ENCODE peak calls at places on chromosome 5, in ten cellular contexts. One of them, this sample, is unnamed.

GRCh38 chr5:130104895-130105684 is 200.8 kb downstream of the CHSY3 start:
- DNase-seq in heart right ventricle: no peak
- DNase-seq in right cardiac atrium: no peak
- DNase-seq in substantia nigra: no peak
- DNase-seq in AG04450: no peak
- DNase-seq in hepatocyte: no peak
- DNase-seq in CD4-positive, alpha-beta T cell: no peak
- DNase-seq in cardiac muscle cell: no peak
- DNase-seq in esophagus muscularis mucosa: no peak
- DNase-seq in aorta: no peak
- DNase-seq in this sample: no peak

GRCh38 chr5:139391570-139392323 is 2.0 kb upstream of the MZB1 start:
- DNase-seq in heart right ventricle: no peak
- DNase-seq in right cardiac atrium: no peak
- DNase-seq in substantia nigra: no peak
- DNase-seq in AG04450: no peak
- DNase-seq in hepatocyte: no peak
- DNase-seq in CD4-positive, alpha-beta T cell: no peak
- DNase-seq in cardiac muscle cell: no peak
- DNase-seq in esophagus muscularis mucosa: no peak
- DNase-seq in aorta: no peak
- DNase-seq in this sample: no peak

GRCh38 chr5:20087299-20087698 is 99.3 kb upstream of the CDH18 start:
- DNase-seq in heart right ventricle: no peak
- DNase-seq in right cardiac atrium: no peak
- DNase-seq in substantia nigra: no peak
- DNase-seq in AG04450: no peak
- DNase-seq in hepatocyte: no peak
- DNase-seq in CD4-positive, alpha-beta T cell: no peak
- DNase-seq in cardiac muscle cell: no peak
- DNase-seq in esophagus muscularis mucosa: no peak
- DNase-seq in aorta: no peak
- DNase-seq in this sample: no peak

GRCh38 chr5:107671742-107672211 is 1.0 kb upstream of the EFNA5 start:
- DNase-seq in heart right ventricle: no peak
- DNase-seq in right cardiac atrium: peak; percentile 75
- DNase-seq in substantia nigra: no peak
- DNase-seq in AG04450: no peak
- DNase-seq in hepatocyte: peak; percentile 62
- DNase-seq in CD4-positive, alpha-beta T cell: no peak
- DNase-seq in cardiac muscle cell: peak; percentile 29
- DNase-seq in esophagus muscularis mucosa: no peak
- DNase-seq in aorta: no peak
- DNase-seq in this sample: no peak

GRCh38 chr5:93890657-93891056 is 149.3 kb upstream of the POU5F2 start:
- DNase-seq in heart right ventricle: no peak
- DNase-seq in right cardiac atrium: no peak
- DNase-seq in substantia nigra: no peak
- DNase-seq in AG04450: no peak
- DNase-seq in hepatocyte: peak; percentile 14
- DNase-seq in CD4-positive, alpha-beta T cell: no peak
- DNase-seq in cardiac muscle cell: peak; percentile 70
- DNase-seq in esophagus muscularis mucosa: no peak
- DNase-seq in aorta: no peak
- DNase-seq in this sample: no peak

GRCh38 chr5:50807661-50808060 is 141.2 kb downstream of the PARP8 start:
- DNase-seq in heart right ventricle: no peak
- DNase-seq in right cardiac atrium: no peak
- DNase-seq in substantia nigra: no peak
- DNase-seq in AG04450: no peak
- DNase-seq in hepatocyte: no peak
- DNase-seq in CD4-positive, alpha-beta T cell: no peak
- DNase-seq in cardiac muscle cell: no peak
- DNase-seq in esophagus muscularis mucosa: no peak
- DNase-seq in aorta: no peak
- DNase-seq in this sample: no peak

GRCh38 chr5:149215478-149216042 is 56.1 kb upstream of the AFAP1L1 start:
- DNase-seq in heart right ventricle: no peak
- DNase-seq in right cardiac atrium: peak; percentile 79
- DNase-seq in substantia nigra: no peak
- DNase-seq in AG04450: peak; percentile 24
- DNase-seq in hepatocyte: no peak
- DNase-seq in CD4-positive, alpha-beta T cell: no peak
- DNase-seq in cardiac muscle cell: no peak
- DNase-seq in esophagus muscularis mucosa: no peak
- DNase-seq in aorta: no peak
- DNase-seq in this sample: no peak

GRCh38 chr5:178361657-178362445 is 129.2 kb upstream of the PHYKPL start:
- DNase-seq in heart right ventricle: no peak
- DNase-seq in right cardiac atrium: no peak
- DNase-seq in substantia nigra: no peak
- DNase-seq in AG04450: no peak
- DNase-seq in hepatocyte: no peak
- DNase-seq in CD4-positive, alpha-beta T cell: no peak
- DNase-seq in cardiac muscle cell: no peak
- DNase-seq in esophagus muscularis mucosa: no peak
- DNase-seq in aorta: peak; percentile 68
- DNase-seq in this sample: no peak

GRCh38 chr5:173890195-173890951 is 2.2 kb downstream of the CPEB4 start:
- DNase-seq in heart right ventricle: peak; percentile 42
- DNase-seq in right cardiac atrium: peak; percentile 67
- DNase-seq in substantia nigra: no peak
- DNase-seq in AG04450: no peak
- DNase-seq in hepatocyte: peak; percentile 24
- DNase-seq in CD4-positive, alpha-beta T cell: no peak
- DNase-seq in cardiac muscle cell: peak; percentile 50
- DNase-seq in esophagus muscularis mucosa: no peak
- DNase-seq in aorta: no peak
- DNase-seq in this sample: peak; percentile 56

GRCh38 chr5:170603578-170604565 is 100.1 kb downstream of the KCNIP1 start:
- DNase-seq in heart right ventricle: peak; percentile 38
- DNase-seq in right cardiac atrium: peak; percentile 68
- DNase-seq in substantia nigra: no peak
- DNase-seq in AG04450: no peak
- DNase-seq in hepatocyte: peak; percentile 65
- DNase-seq in CD4-positive, alpha-beta T cell: peak; percentile 3
- DNase-seq in cardiac muscle cell: peak; percentile 83
- DNase-seq in esophagus muscularis mucosa: no peak
- DNase-seq in aorta: peak; percentile 84
- DNase-seq in this sample: peak; percentile 17

GRCh38 chr5:96113170-96113939 is 151.7 kb upstream of the ELL2 start:
- DNase-seq in heart right ventricle: peak; percentile 23
- DNase-seq in right cardiac atrium: peak; percentile 45
- DNase-seq in substantia nigra: no peak
- DNase-seq in AG04450: no peak
- DNase-seq in hepatocyte: no peak
- DNase-seq in CD4-positive, alpha-beta T cell: no peak
- DNase-seq in cardiac muscle cell: no peak
- DNase-seq in esophagus muscularis mucosa: no peak
- DNase-seq in aorta: no peak
- DNase-seq in this sample: no peak

GRCh38 chr5:152404494-152404893 is 585 bp downstream of the NMUR2 start:
- DNase-seq in heart right ventricle: no peak
- DNase-seq in right cardiac atrium: no peak
- DNase-seq in substantia nigra: no peak
- DNase-seq in AG04450: no peak
- DNase-seq in hepatocyte: no peak
- DNase-seq in CD4-positive, alpha-beta T cell: no peak
- DNase-seq in cardiac muscle cell: no peak
- DNase-seq in esophagus muscularis mucosa: no peak
- DNase-seq in aorta: peak; percentile 62
- DNase-seq in this sample: no peak

GRCh38 chr5:138626333-138626944 is 51.2 kb upstream of the HSPA9 start:
- DNase-seq in heart right ventricle: no peak
- DNase-seq in right cardiac atrium: no peak
- DNase-seq in substantia nigra: no peak
- DNase-seq in AG04450: no peak
- DNase-seq in hepatocyte: no peak
- DNase-seq in CD4-positive, alpha-beta T cell: no peak
- DNase-seq in cardiac muscle cell: no peak
- DNase-seq in esophagus muscularis mucosa: no peak
- DNase-seq in aorta: no peak
- DNase-seq in this sample: no peak

GRCh38 chr5:132526290-132526973 is 16.9 kb downstream of the IL5 start:
- DNase-seq in heart right ventricle: peak; percentile 31
- DNase-seq in right cardiac atrium: peak; percentile 43
- DNase-seq in substantia nigra: no peak
- DNase-seq in AG04450: no peak
- DNase-seq in hepatocyte: peak; percentile 74
- DNase-seq in CD4-positive, alpha-beta T cell: peak; percentile 33
- DNase-seq in cardiac muscle cell: peak; percentile 66
- DNase-seq in esophagus muscularis mucosa: no peak
- DNase-seq in aorta: no peak
- DNase-seq in this sample: no peak

GRCh38 chr5:34913072-34913471 is 2.2 kb downstream of the RAD1 start:
- DNase-seq in heart right ventricle: no peak
- DNase-seq in right cardiac atrium: no peak
- DNase-seq in substantia nigra: no peak
- DNase-seq in AG04450: peak; percentile 55
- DNase-seq in hepatocyte: no peak
- DNase-seq in CD4-positive, alpha-beta T cell: no peak
- DNase-seq in cardiac muscle cell: no peak
- DNase-seq in esophagus muscularis mucosa: no peak
- DNase-seq in aorta: no peak
- DNase-seq in this sample: no peak

DNA sequence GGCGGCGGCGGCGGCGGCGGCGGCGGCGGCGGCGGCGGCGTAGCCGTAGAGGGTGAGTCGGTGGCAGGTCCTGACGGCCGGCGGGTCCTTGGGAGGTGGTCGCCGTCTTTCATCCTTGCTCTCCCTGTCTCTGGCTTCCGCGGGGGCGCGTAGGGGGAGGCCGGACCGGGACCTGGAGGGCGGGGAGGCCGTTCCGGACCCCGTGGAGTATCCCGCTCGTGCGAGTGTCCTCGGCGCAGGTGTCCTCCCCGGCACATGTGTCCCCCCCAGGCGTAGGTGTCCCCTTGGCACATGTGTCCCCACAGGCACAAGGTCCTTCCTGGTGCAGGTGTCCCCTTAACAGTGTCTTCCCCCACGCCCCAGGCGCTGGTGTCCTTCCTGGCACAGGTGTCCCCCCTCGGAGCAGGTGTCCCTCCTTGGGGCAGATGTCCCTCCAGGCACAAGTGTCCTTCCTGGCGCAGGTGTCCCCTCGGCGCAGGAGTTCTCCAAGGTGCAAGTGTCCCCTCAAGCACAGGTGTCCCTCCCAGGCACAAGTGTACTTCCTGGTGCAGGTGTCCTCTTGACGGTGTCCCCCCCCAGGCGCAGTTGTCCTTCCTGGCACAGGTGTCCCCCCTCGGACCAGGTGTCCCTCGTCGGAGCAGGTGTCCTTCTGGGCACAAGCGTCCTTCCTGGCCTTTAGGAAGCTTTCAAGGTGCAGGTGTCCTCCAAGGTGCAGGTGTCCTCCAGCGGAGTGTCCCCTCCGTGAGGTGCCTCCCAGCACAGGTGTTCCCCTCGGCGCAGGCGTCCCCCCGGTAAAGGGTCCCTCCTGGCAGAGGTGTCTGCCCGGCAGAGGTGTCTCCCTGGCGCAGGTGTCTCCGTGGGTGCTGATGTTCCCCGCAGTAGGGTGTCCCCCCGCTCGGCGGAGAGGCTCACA is 519 bp downstream of the EXOC3 start:
- DNase-seq in heart right ventricle: no peak
- DNase-seq in right cardiac atrium: peak; percentile 79
- DNase-seq in substantia nigra: no peak
- DNase-seq in AG04450: no peak
- DNase-seq in hepatocyte: no peak
- DNase-seq in CD4-positive, alpha-beta T cell: no peak
- DNase-seq in cardiac muscle cell: no peak
- DNase-seq in esophagus muscularis mucosa: no peak
- DNase-seq in aorta: peak; percentile 70
- DNase-seq in this sample: no peak
- H3K27ac ChIP-seq in heart right ventricle: peak overlapping the region; percentile 87
- H3K27ac ChIP-seq in right cardiac atrium: no peak overlapping the region
- H3K27ac ChIP-seq in substantia nigra: peak overlapping the region; percentile 75
- H3K27ac ChIP-seq in AG04450: peak overlapping the region; percentile 39
- H3K27ac ChIP-seq in hepatocyte: no peak overlapping the region
- H3K27ac ChIP-seq in CD4-positive, alpha-beta T cell: peak overlapping the region; percentile 70
- H3K27ac ChIP-seq in cardiac muscle cell: no peak overlapping the region
- H3K27ac ChIP-seq in esophagus muscularis mucosa: peak overlapping the region; percentile 80
- H3K27ac ChIP-seq in aorta: peak overlapping the region; percentile 19
- H3K27ac ChIP-seq in this sample: peak overlapping the region; percentile 79

GRCh38 chr5:126417178-126417577 is 6.0 kb upstream of the GRAMD2B start:
- DNase-seq in heart right ventricle: no peak
- DNase-seq in right cardiac atrium: no peak
- DNase-seq in substantia nigra: no peak
- DNase-seq in AG04450: no peak
- DNase-seq in hepatocyte: no peak
- DNase-seq in CD4-positive, alpha-beta T cell: no peak
- DNase-seq in cardiac muscle cell: no peak
- DNase-seq in esophagus muscularis mucosa: no peak
- DNase-seq in aorta: no peak
- DNase-seq in this sample: no peak
- H3K27ac ChIP-seq in heart right ventricle: no peak overlapping the region
- H3K27ac ChIP-seq in right cardiac atrium: no peak overlapping the region
- H3K27ac ChIP-seq in substantia nigra: no peak overlapping the region
- H3K27ac ChIP-seq in AG04450: no peak overlapping the region
- H3K27ac ChIP-seq in hepatocyte: no peak overlapping the region
- H3K27ac ChIP-seq in CD4-positive, alpha-beta T cell: no peak overlapping the region
- H3K27ac ChIP-seq in cardiac muscle cell: no peak overlapping the region
- H3K27ac ChIP-seq in esophagus muscularis mucosa: no peak overlapping the region
- H3K27ac ChIP-seq in aorta: peak overlapping the region; percentile 17
- H3K27ac ChIP-seq in this sample: no peak overlapping the region

DNA sequence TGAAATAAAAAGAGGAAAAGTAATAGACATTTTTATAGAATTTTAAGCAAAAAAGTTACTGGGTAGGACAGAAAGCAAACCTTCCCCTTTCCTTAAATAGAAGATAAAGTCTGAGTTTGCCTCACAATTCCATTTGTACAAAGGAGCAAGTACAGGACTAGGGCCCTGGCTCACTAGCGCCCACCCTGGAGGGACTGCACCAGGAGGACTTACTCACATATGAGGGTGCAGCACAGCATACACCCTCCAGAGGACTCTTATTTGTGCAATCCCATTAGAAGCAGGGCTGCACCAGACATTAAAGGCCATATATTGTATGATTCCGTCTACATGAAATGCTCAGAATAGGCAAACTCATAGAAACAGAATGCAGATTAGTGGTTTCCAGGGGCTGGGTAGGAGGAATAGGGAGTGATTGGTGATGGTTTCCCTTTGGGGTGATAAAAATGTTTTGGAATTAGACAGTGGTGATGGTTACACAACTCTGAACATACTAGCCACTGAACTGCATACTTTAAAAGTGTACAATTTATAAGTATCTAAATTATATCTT is 4.5 kb downstream of the REEP5 start:
- DNase-seq in heart right ventricle: no peak
- DNase-seq in right cardiac atrium: no peak
- DNase-seq in substantia nigra: no peak
- DNase-seq in AG04450: no peak
- DNase-seq in hepatocyte: no peak
- DNase-seq in CD4-positive, alpha-beta T cell: no peak
- DNase-seq in cardiac muscle cell: peak; percentile 13
- DNase-seq in esophagus muscularis mucosa: no peak
- DNase-seq in aorta: no peak
- DNase-seq in this sample: no peak
- H3K27ac ChIP-seq in heart right ventricle: peak overlapping the region; percentile 59
- H3K27ac ChIP-seq in right cardiac atrium: no peak overlapping the region
- H3K27ac ChIP-seq in substantia nigra: no peak overlapping the region
- H3K27ac ChIP-seq in AG04450: no peak overlapping the region
- H3K27ac ChIP-seq in hepatocyte: no peak overlapping the region
- H3K27ac ChIP-seq in CD4-positive, alpha-beta T cell: no peak overlapping the region
- H3K27ac ChIP-seq in cardiac muscle cell: peak overlapping the region; percentile 79
- H3K27ac ChIP-seq in esophagus muscularis mucosa: no peak overlapping the region
- H3K27ac ChIP-seq in aorta: no peak overlapping the region
- H3K27ac ChIP-seq in this sample: no peak overlapping the region

GRCh38 chr5:158074992-158075769 is 216.2 kb upstream of the CLINT1 start:
- DNase-seq in heart right ventricle: peak; percentile 62
- DNase-seq in right cardiac atrium: peak; percentile 65
- DNase-seq in substantia nigra: no peak
- DNase-seq in AG04450: peak; percentile 11
- DNase-seq in hepatocyte: peak; percentile 81
- DNase-seq in CD4-positive, alpha-beta T cell: peak; percentile 25
- DNase-seq in cardiac muscle cell: peak; percentile 59
- DNase-seq in esophagus muscularis mucosa: peak; percentile 94
- DNase-seq in aorta: peak; percentile 75
- DNase-seq in this sample: peak; percentile 0
- H3K27ac ChIP-seq in heart right ventricle: peak overlapping the region; percentile 56
- H3K27ac ChIP-seq in right cardiac atrium: peak overlapping the region; percentile 45
- H3K27ac ChIP-seq in substantia nigra: no peak overlapping the region
- H3K27ac ChIP-seq in AG04450: no peak overlapping the region
- H3K27ac ChIP-seq in hepatocyte: peak overlapping the region; percentile 36
- H3K27ac ChIP-seq in CD4-positive, alpha-beta T cell: no peak overlapping the region
- H3K27ac ChIP-seq in cardiac muscle cell: no peak overlapping the region
- H3K27ac ChIP-seq in esophagus muscularis mucosa: no peak overlapping the region
- H3K27ac ChIP-seq in aorta: no peak overlapping the region
- H3K27ac ChIP-seq in this sample: no peak overlapping the region

This sample was measured in caudate nucleus.